ENCODE peak calls at places on chromosomes 7 and 10, in five cellular contexts. One of them, this sample, is unnamed.

GRCh38 chr10:132070724-132071123 is 5.0 kb downstream of the JAKMIP3 start:
- DNase-seq in neural progenitor cell: no peak
- DNase-seq in thoracic aorta: no peak
- DNase-seq in cardiac fibroblast: no peak
- DNase-seq in fibroblast of pulmonary artery: no peak
- DNase-seq in this sample: no peak

GRCh38 chr10:13987472-13987871 is 343.3 kb downstream of the FRMD4A start:
- DNase-seq in thoracic aorta: no peak
- DNase-seq in neural progenitor cell: no peak
- DNase-seq in cardiac fibroblast: peak; percentile 79
- DNase-seq in fibroblast of pulmonary artery: peak; percentile 67
- DNase-seq in this sample: peak; percentile 88

GRCh38 chr10:75605096-75605495 is 173.7 kb downstream of the LRMDA start:
- DNase-seq in fibroblast of pulmonary artery: no peak
- DNase-seq in cardiac fibroblast: no peak
- DNase-seq in thoracic aorta: no peak
- DNase-seq in neural progenitor cell: no peak
- DNase-seq in this sample: no peak

GRCh38 chr7:142130282-142130681 is 18.8 kb downstream of the MGAM2 start:
- DNase-seq in cardiac fibroblast: peak; percentile 57
- DNase-seq in thoracic aorta: no peak
- DNase-seq in fibroblast of pulmonary artery: no peak
- DNase-seq in neural progenitor cell: no peak
- DNase-seq in this sample: no peak

GRCh38 chr10:91077549-91078017 is 142.9 kb upstream of the PCGF5 start:
- DNase-seq in fibroblast of pulmonary artery: peak; percentile 49
- DNase-seq in thoracic aorta: peak; percentile 57
- DNase-seq in cardiac fibroblast: peak; percentile 26
- DNase-seq in neural progenitor cell: no peak
- DNase-seq in this sample: peak; percentile 7

GRCh38 chr10:71899665-71900412 is 48.8 kb upstream of the PSAP start:
- DNase-seq in fibroblast of pulmonary artery: no peak
- DNase-seq in neural progenitor cell: no peak
- DNase-seq in thoracic aorta: no peak
- DNase-seq in cardiac fibroblast: no peak
- DNase-seq in this sample: no peak

GRCh38 chr10:61757525-61758397 is 95.0 kb downstream of the CABCOCO1 start:
- DNase-seq in neural progenitor cell: no peak
- DNase-seq in fibroblast of pulmonary artery: peak; percentile 77
- DNase-seq in thoracic aorta: no peak
- DNase-seq in cardiac fibroblast: peak; percentile 75
- DNase-seq in this sample: peak; percentile 67

GRCh38 chr7:134632052-134632451 is 14.6 kb upstream of the BPGM start:
- DNase-seq in fibroblast of pulmonary artery: no peak
- DNase-seq in neural progenitor cell: no peak
- DNase-seq in cardiac fibroblast: no peak
- DNase-seq in thoracic aorta: no peak
- DNase-seq in this sample: no peak

GRCh38 chr10:88832376-88832775 is 19.3 kb downstream of the ANKRD22 start:
- DNase-seq in thoracic aorta: no peak
- DNase-seq in cardiac fibroblast: no peak
- DNase-seq in neural progenitor cell: no peak
- DNase-seq in fibroblast of pulmonary artery: no peak
- DNase-seq in this sample: no peak

GRCh38 chr10:34292178-34292565 is 522.9 kb downstream of the PARD3 start:
- DNase-seq in fibroblast of pulmonary artery: peak; percentile 61
- DNase-seq in thoracic aorta: no peak
- DNase-seq in neural progenitor cell: no peak
- DNase-seq in cardiac fibroblast: peak; percentile 49
- DNase-seq in this sample: no peak

GRCh38 chr10:5861269-5862031 is 28.2 kb downstream of the ANKRD16 start:
- DNase-seq in thoracic aorta: no peak
- DNase-seq in cardiac fibroblast: peak; percentile 92
- DNase-seq in neural progenitor cell: no peak
- DNase-seq in fibroblast of pulmonary artery: peak; percentile 68
- DNase-seq in this sample: peak; percentile 90

GRCh38 chr7:52959878-52960660 is 75.4 kb upstream of the POM121L12 start:
- DNase-seq in thoracic aorta: no peak
- DNase-seq in neural progenitor cell: no peak
- DNase-seq in fibroblast of pulmonary artery: no peak
- DNase-seq in cardiac fibroblast: no peak
- DNase-seq in this sample: no peak

GRCh38 chr7:81433196-81433595 is 336.7 kb downstream of the HGF start:
- DNase-seq in neural progenitor cell: no peak
- DNase-seq in fibroblast of pulmonary artery: no peak
- DNase-seq in thoracic aorta: no peak
- DNase-seq in cardiac fibroblast: peak; percentile 24
- DNase-seq in this sample: no peak

GRCh38 chr7:81430761-81431160 is 339.1 kb downstream of the HGF start:
- DNase-seq in cardiac fibroblast: peak; percentile 68
- DNase-seq in neural progenitor cell: no peak
- DNase-seq in thoracic aorta: no peak
- DNase-seq in fibroblast of pulmonary artery: peak; percentile 90
- DNase-seq in this sample: no peak

GRCh38 chr7:81433692-81434331 is 336.0 kb downstream of the HGF start:
- DNase-seq in thoracic aorta: no peak
- DNase-seq in fibroblast of pulmonary artery: no peak
- DNase-seq in neural progenitor cell: no peak
- DNase-seq in cardiac fibroblast: no peak
- DNase-seq in this sample: no peak

DNA sequence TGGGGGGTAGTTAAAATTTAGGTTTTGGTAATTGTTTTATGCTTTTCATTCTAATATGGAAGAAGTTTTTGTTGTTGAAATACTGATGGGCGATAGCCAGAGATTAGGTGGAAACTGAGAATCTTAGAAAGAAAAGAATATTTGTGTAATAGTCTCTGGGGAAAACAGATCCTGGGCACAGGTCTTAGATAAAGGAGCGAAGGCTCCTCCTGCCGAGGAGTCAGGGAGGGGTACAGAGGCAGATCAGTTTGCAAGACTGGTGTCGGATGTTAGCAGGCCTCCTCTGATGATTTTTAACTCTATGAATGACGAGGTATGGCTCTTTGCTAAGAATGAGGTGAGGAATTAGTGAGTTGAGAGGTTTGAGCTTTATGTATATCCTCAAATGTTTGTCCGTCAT is 339.7 kb downstream of the HGF start:
- DNase-seq in neural progenitor cell: peak; percentile 20
- DNase-seq in fibroblast of pulmonary artery: peak; percentile 59
- DNase-seq in thoracic aorta: no peak
- DNase-seq in cardiac fibroblast: peak; percentile 52
- DNase-seq in this sample: no peak
- TF ChIP-seq CTCF in neural progenitor cell: peak; percentile 24
- TF ChIP-seq CTCF in fibroblast of pulmonary artery: peak; percentile 6
- TF ChIP-seq CTCF in thoracic aorta: no peak
- TF ChIP-seq CTCF in cardiac fibroblast: no peak
- TF ChIP-seq CTCF in this sample: peak; percentile 30

GRCh38 chr7:36160313-36160712 is 7.3 kb downstream of the EEPD1 start:
- DNase-seq in thoracic aorta: no peak
- DNase-seq in cardiac fibroblast: no peak
- DNase-seq in fibroblast of pulmonary artery: no peak
- DNase-seq in neural progenitor cell: no peak
- DNase-seq in this sample: no peak

GRCh38 chr7:36159618-36160017 is 6.6 kb downstream of the EEPD1 start:
- DNase-seq in thoracic aorta: no peak
- DNase-seq in neural progenitor cell: no peak
- DNase-seq in cardiac fibroblast: no peak
- DNase-seq in fibroblast of pulmonary artery: no peak
- DNase-seq in this sample: no peak

GRCh38 chr7:36155811-36156361 is 2.8 kb downstream of the EEPD1 start:
- DNase-seq in fibroblast of pulmonary artery: no peak
- DNase-seq in cardiac fibroblast: no peak
- DNase-seq in thoracic aorta: no peak
- DNase-seq in neural progenitor cell: peak; percentile 32
- DNase-seq in this sample: peak; percentile 56

GRCh38 chr7:36157506-36158320 is 4.7 kb downstream of the EEPD1 start:
- DNase-seq in thoracic aorta: no peak
- DNase-seq in cardiac fibroblast: no peak
- DNase-seq in neural progenitor cell: no peak
- DNase-seq in fibroblast of pulmonary artery: no peak
- DNase-seq in this sample: no peak

DNA sequence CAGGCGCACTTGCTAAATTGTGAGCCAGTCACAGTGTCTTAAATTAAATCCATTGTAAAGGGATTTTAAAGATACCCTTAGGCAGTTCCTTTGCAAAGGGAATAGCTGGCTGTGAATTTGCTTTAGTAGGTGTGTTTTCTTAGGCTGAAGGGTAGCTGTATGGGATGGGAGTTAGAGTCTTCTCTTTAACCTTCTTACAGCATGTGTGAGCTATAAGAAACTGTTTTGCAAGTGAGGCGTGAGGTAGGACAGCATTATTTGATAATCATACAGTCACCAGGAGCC is 5.2 kb downstream of the EEPD1 start:
- DNase-seq in cardiac fibroblast: no peak
- DNase-seq in thoracic aorta: no peak
- DNase-seq in neural progenitor cell: no peak
- DNase-seq in fibroblast of pulmonary artery: no peak
- DNase-seq in this sample: no peak
- H3K4me3 ChIP-seq in cardiac fibroblast: no peak overlapping the region
- H3K4me3 ChIP-seq in thoracic aorta: no peak overlapping the region
- H3K4me3 ChIP-seq in neural progenitor cell: no peak overlapping the region
- H3K4me3 ChIP-seq in fibroblast of pulmonary artery: no peak overlapping the region
- H3K4me3 ChIP-seq in this sample: no peak overlapping the region

DNA sequence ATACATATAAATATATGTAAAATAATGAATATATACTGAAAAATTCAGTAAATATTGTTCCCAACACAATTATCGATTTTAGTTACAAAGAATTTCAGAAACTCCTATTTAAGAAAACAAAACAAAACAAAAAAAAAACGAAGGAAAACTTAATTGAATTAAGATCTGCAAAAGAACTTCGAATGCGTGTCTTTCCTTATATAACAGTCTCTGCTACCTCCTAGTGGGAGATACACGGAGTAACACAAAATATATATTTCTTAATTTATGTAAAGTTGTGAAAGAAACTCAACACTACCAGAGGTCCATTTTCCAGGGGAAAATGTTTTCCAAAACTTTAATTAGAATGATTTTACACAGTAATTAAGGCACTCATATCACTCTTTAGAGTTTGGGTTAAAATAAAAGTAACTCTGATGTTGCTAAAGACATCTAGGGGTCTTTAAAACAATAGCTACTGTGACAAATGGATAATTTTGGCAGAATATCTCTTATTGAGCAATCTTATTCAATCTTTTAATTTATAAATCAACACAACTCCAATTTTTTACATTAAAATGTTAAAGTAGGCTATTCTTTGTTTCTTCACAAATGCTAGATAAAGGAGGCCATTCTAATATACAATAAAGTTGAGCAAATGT is 41.6 kb downstream of the NEBL start:
- DNase-seq in thoracic aorta: no peak
- DNase-seq in neural progenitor cell: peak; percentile 18
- DNase-seq in fibroblast of pulmonary artery: peak; percentile 64
- DNase-seq in cardiac fibroblast: peak; percentile 64
- DNase-seq in this sample: peak; percentile 50
- TF ChIP-seq CTCF in thoracic aorta: no peak
- TF ChIP-seq CTCF in neural progenitor cell: peak; percentile 53
- TF ChIP-seq CTCF in fibroblast of pulmonary artery: peak; percentile 53
- TF ChIP-seq CTCF in cardiac fibroblast: peak; percentile 41
- TF ChIP-seq CTCF in this sample: peak; percentile 43

DNA sequence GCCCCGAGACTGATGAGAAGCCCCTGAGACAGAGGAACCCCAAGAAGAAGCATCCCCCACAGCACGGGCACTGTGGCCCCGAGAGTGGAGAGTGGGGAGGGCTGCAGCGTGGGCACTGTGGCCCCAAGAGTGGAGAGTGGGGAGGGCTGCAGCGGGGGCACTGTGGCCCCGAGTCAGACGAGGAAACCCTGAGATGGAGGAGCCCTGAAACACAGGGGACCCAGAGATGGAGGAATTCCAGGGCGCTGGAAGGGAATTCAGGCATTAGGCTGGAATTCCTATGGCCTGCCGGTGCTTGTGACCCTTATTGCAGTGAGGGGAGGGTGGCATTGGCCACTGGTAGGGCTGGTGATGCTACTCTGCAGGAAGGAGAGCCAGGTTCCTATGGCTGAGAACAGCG is 168.6 kb upstream of the SHH start:
- DNase-seq in cardiac fibroblast: no peak
- DNase-seq in thoracic aorta: no peak
- DNase-seq in fibroblast of pulmonary artery: no peak
- DNase-seq in neural progenitor cell: no peak
- DNase-seq in this sample: no peak
- H3K4me3 ChIP-seq in cardiac fibroblast: no peak overlapping the region
- H3K4me3 ChIP-seq in thoracic aorta: no peak overlapping the region
- H3K4me3 ChIP-seq in fibroblast of pulmonary artery: no peak overlapping the region
- H3K4me3 ChIP-seq in neural progenitor cell: no peak overlapping the region
- H3K4me3 ChIP-seq in this sample: no peak overlapping the region

DNA sequence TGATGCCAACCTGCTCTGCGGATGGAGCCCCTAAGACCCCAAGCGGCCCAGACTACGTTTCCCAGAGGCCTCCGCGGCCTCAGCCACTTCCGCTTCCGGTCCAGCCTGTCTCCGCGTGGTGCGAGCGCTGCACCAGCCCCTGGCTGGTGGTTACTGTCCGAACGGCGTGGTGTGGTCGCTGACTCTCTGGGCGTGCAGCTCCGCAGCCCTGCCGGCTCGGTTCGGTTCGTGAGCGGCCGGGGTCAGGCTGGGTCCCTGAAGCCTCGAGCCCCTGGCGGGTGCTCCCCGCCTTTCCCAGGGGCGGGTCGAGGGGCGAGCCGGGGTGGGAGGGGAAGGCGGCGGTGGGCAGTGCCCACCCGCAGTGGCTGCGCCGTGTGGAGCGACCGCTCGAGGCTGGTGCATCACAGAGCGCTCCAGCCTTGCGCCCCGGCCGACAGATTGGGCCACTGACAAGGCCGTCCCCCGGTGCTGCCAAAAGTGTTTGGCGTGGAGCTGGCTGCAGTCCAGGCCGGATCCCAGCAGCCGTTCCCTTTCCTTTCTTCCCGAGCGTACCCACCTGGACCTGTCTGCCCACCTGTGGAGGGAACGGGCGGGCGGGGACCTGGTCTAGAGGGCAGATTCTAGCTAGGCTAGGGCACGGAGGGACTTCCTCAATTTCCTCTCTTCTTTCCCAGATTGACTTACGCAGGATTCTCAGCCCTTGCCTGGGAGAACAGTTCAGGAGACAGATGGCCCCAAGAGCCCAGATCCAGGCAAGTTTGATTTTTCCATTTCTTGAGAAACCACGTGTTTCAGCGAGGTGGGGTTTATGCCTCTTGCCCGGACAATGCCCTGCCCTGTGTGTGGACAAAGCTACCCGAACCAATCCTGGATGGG is at the start of gene ZNF485:
- DNase-seq in neural progenitor cell: peak; percentile 81
- DNase-seq in thoracic aorta: peak; percentile 15
- DNase-seq in cardiac fibroblast: peak; percentile 68
- DNase-seq in fibroblast of pulmonary artery: peak; percentile 70
- DNase-seq in this sample: peak; percentile 66
- TF ChIP-seq CTCF in neural progenitor cell: no peak
- TF ChIP-seq CTCF in thoracic aorta: no peak
- TF ChIP-seq CTCF in cardiac fibroblast: no peak
- TF ChIP-seq CTCF in fibroblast of pulmonary artery: no peak
- TF ChIP-seq CTCF in this sample: no peak

GRCh38 chr10:625335-625699 is 64.2 kb downstream of the DIP2C start:
- DNase-seq in thoracic aorta: no peak
- DNase-seq in neural progenitor cell: peak; percentile 63
- DNase-seq in cardiac fibroblast: no peak
- DNase-seq in fibroblast of pulmonary artery: no peak
- DNase-seq in this sample: no peak
- H3K4me3 ChIP-seq in thoracic aorta: peak overlapping the region; percentile 39
- H3K4me3 ChIP-seq in neural progenitor cell: no peak overlapping the region
- H3K4me3 ChIP-seq in cardiac fibroblast: no peak overlapping the region
- H3K4me3 ChIP-seq in fibroblast of pulmonary artery: no peak overlapping the region
- H3K4me3 ChIP-seq in this sample: no peak overlapping the region

GRCh38 chr10:128087884-128088695 is 38.1 kb downstream of the MKI67 start:
- DNase-seq in cardiac fibroblast: no peak
- DNase-seq in fibroblast of pulmonary artery: no peak
- DNase-seq in neural progenitor cell: no peak
- DNase-seq in thoracic aorta: no peak
- DNase-seq in this sample: no peak
- TF ChIP-seq CTCF in cardiac fibroblast: no peak
- TF ChIP-seq CTCF in fibroblast of pulmonary artery: no peak
- TF ChIP-seq CTCF in neural progenitor cell: peak; percentile 20
- TF ChIP-seq CTCF in thoracic aorta: no peak
- TF ChIP-seq CTCF in this sample: peak; percentile 15